ENCODE peak calls at places on chromosomes 1 and 21, in nine cellular contexts. J is activated T-cell treated with anti-CD3 and anti-CD28 coated beads for 1 hour; E is T-helper 9 cell; Y is GF-D8; X is lower leg skin; S is stimulated activated CD8-positive, alpha-beta memory T cell treated with anti-CD3 and anti-CD28 coated beads, Interleukin-2, amount 100 ng/mL, for 1 hour; F is DND-41; U is WTC11; V is neural crest cell. O is an unnamed sample.

GRCh38 chr1:230867903-230868735 is at the start of gene C1orf198:
- DNase-seq in S (peak; percentile 60), Y (no peak), E (peak; percentile 79), V (peak; percentile 80), X (peak; percentile 56), J (peak; percentile 70), U (peak; percentile 79), F (peak; percentile 75), O (no peak)

GRCh38 chr1:31725777-31726535 is 22.1 kb upstream of the COL16A1 start:
- DNase-seq in X (no peak), F (no peak), E (no peak), J (no peak), Y (no peak), V (no peak), S (no peak), U (no peak), O (no peak)

GRCh38 chr21:15564907-15565306 is 164.9 kb upstream of the USP25 start:
- DNase-seq in X (no peak), Y (no peak), F (no peak), E (no peak), S (no peak), V (no peak), J (no peak), U (no peak), O (no peak)

GRCh38 chr1:223670458-223671159 is 5.1 kb upstream of the CAPN8 start:
- DNase-seq in U (peak; percentile 66), E (no peak), F (peak; percentile 13), J (no peak), Y (no peak), X (no peak), V (peak; percentile 17), S (no peak), O (no peak)

GRCh38 chr1:223315660-223316059 is 48.3 kb downstream of the SUSD4 start:
- DNase-seq in F (no peak), V (no peak), E (no peak), X (no peak), U (no peak), Y (no peak), J (no peak), S (no peak), O (no peak)

GRCh38 chr1:37158113-37158749 is 123.9 kb upstream of the GRIK3 start:
- DNase-seq in S (no peak), J (no peak), E (no peak), V (no peak), Y (no peak), X (no peak), U (no peak), F (no peak), O (no peak)

GRCh38 chr1:100390507-100390906 is 38.2 kb downstream of the CDC14A start:
- DNase-seq in J (no peak), F (no peak), Y (no peak), V (no peak), S (no peak), E (no peak), U (no peak), X (no peak), O (no peak)

GRCh38 chr1:234720709-234721436 is 110.9 kb upstream of the IRF2BP2 start:
- DNase-seq in X (peak; percentile 63), U (no peak), F (no peak), E (no peak), Y (no peak), J (no peak), S (no peak), V (no peak), O (no peak)

GRCh38 chr1:27658951-27659496 is 13.0 kb downstream of the IFI6 start:
- DNase-seq in V (no peak), S (no peak), J (peak; percentile 21), Y (peak; percentile 42), U (no peak), X (no peak), E (no peak), F (peak; percentile 80), O (peak; percentile 63)

GRCh38 chr1:72557446-72558049 is 275.2 kb upstream of the NEGR1 start:
- DNase-seq in E (no peak), S (no peak), V (no peak), Y (no peak), F (peak; percentile 23), J (no peak), U (peak; percentile 40), X (no peak), O (no peak)